ENCODE peak calls at places on chromosome 2, in four cellular contexts. U, J, I and N are unnamed samples.

GRCh38 chr2:156589381-156590079 is 153.4 kb downstream of the GPD2 start:
- DNase-seq in I (no peak), U (no peak), J (peak), N (peak)

GRCh38 chr2:35184471-35184870 is 1171.1 kb upstream of the CRIM1 start:
- DNase-seq in U (no peak), I (no peak), J (no peak), N (no peak)

GRCh38 chr2:167264380-167264779 is 376.1 kb downstream of the XIRP2 start:
- DNase-seq in U (no peak), I (no peak), J (peak), N (no peak)

GRCh38 chr2:24496959-24497358 is 5.9 kb downstream of the NCOA1 start:
- DNase-seq in U (no peak), J (no peak), I (no peak), N (no peak)

GRCh38 chr2:223735659-223736244 is 101.6 kb downstream of the AP1S3 start:
- DNase-seq in J (no peak), I (no peak), U (no peak), N (peak)

GRCh38 chr2:203682688-203683130 is 23.7 kb upstream of the CD28 start:
- DNase-seq in J (no peak), U (no peak), I (no peak), N (peak)

GRCh38 chr2:84741182-84741822 is 139.6 kb downstream of the TRABD2A start:
- DNase-seq in J (peak), I (no peak), U (no peak), N (peak)

GRCh38 chr2:184113691-184114403 is 484.5 kb upstream of the ZNF804A start:
- DNase-seq in I (no peak), U (no peak), J (no peak), N (no peak)

GRCh38 chr2:131126436-131126835 is 21.3 kb downstream of the PLEKHB2 start:
- DNase-seq in U (no peak), J (no peak), I (no peak), N (no peak)

GRCh38 chr2:178787155-178787554 is 20.1 kb downstream of the TTN start:
- DNase-seq in I (no peak), U (no peak), J (no peak), N (no peak)

GRCh38 chr2:175251425-175252041 is 70.0 kb upstream of the ATP5MC3 start:
- DNase-seq in U (no peak), J (peak), I (no peak), N (peak)

GRCh38 chr2:46841621-46842020 is 74.0 kb downstream of the MCFD2 start:
- DNase-seq in U (no peak), I (peak), J (no peak), N (no peak)

GRCh38 chr2:121748202-121748601 is 7.2 kb upstream of the TSN start:
- DNase-seq in J (peak), I (no peak), U (no peak), N (peak)

GRCh38 chr2:157218911-157219310 is 38.6 kb upstream of the GALNT5 start:
- DNase-seq in I (no peak), J (no peak), U (no peak), N (no peak)

GRCh38 chr2:164826293-164827243 is 15.1 kb downstream of the COBLL1 start:
- DNase-seq in U (no peak), J (no peak), I (peak), N (peak)

GRCh38 chr2:100427627-100428258 is 10.3 kb upstream of the CHST10 start:
- DNase-seq in J (peak), U (no peak), I (peak), N (peak)

GRCh38 chr2:101140978-101141655 is 10.1 kb downstream of the TBC1D8 start:
- DNase-seq in I (no peak), J (no peak), U (no peak), N (no peak)

GRCh38 chr2:227697013-227697412 is 20.8 kb downstream of the SLC19A3 start:
- DNase-seq in J (no peak), U (no peak), I (no peak), N (no peak)

GRCh38 chr2:27839022-27839618 is 51.1 kb downstream of the RBKS start:
- DNase-seq in I (no peak), J (no peak), U (no peak), N (no peak)

GRCh38 chr2:23410596-23410995 is 25.6 kb downstream of the KLHL29 start:
- DNase-seq in U (no peak), I (no peak), J (no peak), N (no peak)

GRCh38 chr2:73031095-73031678 is 40.3 kb downstream of the SFXN5 start:
- DNase-seq in J (no peak), U (no peak), I (no peak), N (no peak)

GRCh38 chr2:136235451-136236418 is 117.8 kb upstream of the CXCR4 start:
- DNase-seq in I (no peak), U (no peak), J (peak), N (no peak)

GRCh38 chr2:56334622-56335021 is 150.8 kb downstream of the CCDC85A start:
- DNase-seq in I (no peak), J (no peak), U (no peak), N (no peak)

GRCh38 chr2:235194351-235194750 is 242.5 kb downstream of the SH3BP4 start:
- DNase-seq in I (no peak), J (no peak), U (no peak), N (no peak)

GRCh38 chr2:154402138-154402714 is 296.3 kb upstream of the KCNJ3 start:
- DNase-seq in J (peak), I (no peak), U (no peak), N (no peak)

GRCh38 chr2:140465301-140465700 is 1665.5 kb downstream of the LRP1B start:
- DNase-seq in J (no peak), U (no peak), I (no peak), N (no peak)

GRCh38 chr2:233936089-233936488 is 18.9 kb downstream of the TRPM8 start:
- DNase-seq in J (no peak), U (no peak), I (no peak), N (no peak)

GRCh38 chr2:36770542-36771287 is 74.2 kb downstream of the VIT start:
- DNase-seq in U (no peak), I (no peak), J (peak), N (peak)
- TF ChIP-seq CTCF in U (no peak), I (peak), J (peak), N (peak)

GRCh38 chr2:241788572-241788971 is 11.9 kb downstream of the GAL3ST2 start:
- DNase-seq in U (no peak), J (no peak), I (no peak), N (no peak)
- TF ChIP-seq CTCF in U (no peak), J (no peak), I (no peak), N (no peak)

GRCh38 chr2:191869781-191870180 is 22.9 kb upstream of the CAVIN2 start:
- DNase-seq in U (no peak), I (no peak), J (peak), N (no peak)

GRCh38 chr2:191870744-191871143 is 23.9 kb upstream of the CAVIN2 start:
- DNase-seq in J (peak), I (no peak), U (no peak), N (no peak)

GRCh38 chr2:191867507-191867847 is 20.6 kb upstream of the CAVIN2 start:
- DNase-seq in I (no peak), U (no peak), J (no peak), N (no peak)

GRCh38 chr2:191866675-191867506 is 20.0 kb upstream of the CAVIN2 start:
- DNase-seq in I (no peak), U (no peak), J (peak), N (peak)

DNA sequence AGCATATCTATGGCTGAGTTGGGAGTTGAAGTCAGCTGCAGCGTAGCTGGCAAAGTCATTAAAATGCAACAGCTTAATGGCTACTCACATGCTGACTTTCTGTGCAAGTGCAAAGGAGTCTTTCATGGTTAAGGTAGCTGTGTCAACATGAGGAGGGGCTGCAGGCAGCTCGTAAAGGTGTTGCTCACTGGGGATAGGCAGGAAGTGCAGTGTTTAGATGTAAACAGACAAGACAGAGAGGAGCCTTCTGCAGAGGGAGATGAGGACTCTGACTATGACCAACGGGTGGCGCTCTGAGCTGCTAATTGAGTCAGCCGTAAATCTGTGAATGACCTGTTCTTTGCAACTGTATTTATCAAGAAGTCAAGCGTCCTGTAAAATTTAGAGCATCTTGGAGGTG is 22.3 kb upstream of the CAVIN2 start:
- DNase-seq in U (no peak), I (no peak), J (peak), N (peak)
- TF ChIP-seq CTCF in U (no peak), I (no peak), J (no peak), N (peak)

GRCh38 chr2:29215739-29216608 is 100.8 kb downstream of the CLIP4 start:
- DNase-seq in I (no peak), J (no peak), U (no peak), N (no peak)

GRCh38 chr2:29209551-29209950 is 94.3 kb downstream of the CLIP4 start:
- DNase-seq in I (no peak), J (no peak), U (no peak), N (no peak)

GRCh38 chr2:29213871-29214341 is 98.7 kb downstream of the CLIP4 start:
- DNase-seq in J (no peak), U (no peak), I (no peak), N (peak)

GRCh38 chr2:29215073-29215472 is 99.9 kb downstream of the CLIP4 start:
- DNase-seq in U (no peak), I (no peak), J (no peak), N (no peak)

DNA sequence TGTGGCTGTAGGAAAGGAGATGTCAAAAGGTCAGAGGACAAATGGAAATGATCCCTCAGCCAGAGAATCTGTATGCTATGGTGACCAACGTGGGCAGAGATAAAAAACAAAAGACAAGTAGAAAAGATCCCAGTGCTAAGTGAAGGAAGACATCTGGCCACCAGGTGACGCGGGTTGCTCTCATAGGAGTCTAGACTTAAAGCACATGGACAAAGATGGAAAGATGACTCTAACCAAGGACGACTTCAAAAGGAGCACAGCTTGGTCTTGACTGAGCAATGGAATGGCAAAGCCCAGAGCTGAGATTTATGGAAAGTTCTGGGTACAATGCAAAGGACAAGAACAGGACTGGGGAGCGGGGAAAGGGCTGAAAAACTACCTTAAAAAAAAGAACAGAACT is 96.8 kb downstream of the CLIP4 start:
- DNase-seq in I (no peak), J (no peak), U (no peak), N (peak)
- TF ChIP-seq CTCF in I (no peak), J (no peak), U (no peak), N (peak)

GRCh38 chr2:80288576-80288975 is 16.0 kb downstream of the LRRTM1 start:
- DNase-seq in I (no peak), J (no peak), U (no peak), N (peak)
- TF ChIP-seq CTCF in I (no peak), J (no peak), U (no peak), N (no peak)